ENCODE peak calls at places on chromosomes 5 and 9, in five cellular contexts. F is GM23248; O is stimulated activated CD8-positive, alpha-beta memory T cell treated with anti-CD3 and anti-CD28 coated beads, Interleukin-7, amount 100 ng/mL, for 48 hours; E is NCI-H1436; D is activated effector memory CD4-positive, alpha-beta T cell treated with Interleukin-2 at 50 U/mL for 16 hours. B is an unnamed sample.

GRCh38 chr5:146368137-146368536 is 29.5 kb downstream of the POU4F3 start:
- DNase-seq in F (peak), O (no peak), E (no peak), D (no peak), B (no peak)

GRCh38 chr5:9596256-9596655 is 33.9 kb downstream of the TAS2R1 start:
- DNase-seq in F (peak), O (no peak), E (no peak), D (no peak), B (no peak)

GRCh38 chr5:43105369-43106289 is 15.1 kb upstream of the ZNF131 start:
- DNase-seq in F (peak), O (peak), E (peak), D (peak), B (peak)

GRCh38 chr5:126044111-126044668 is 379.0 kb upstream of the GRAMD2B start:
- DNase-seq in F (peak), O (no peak), E (peak), D (no peak), B (no peak)

GRCh38 chr9:106177216-106177615 is 482.9 kb downstream of the TMEM38B start:
- DNase-seq in F (no peak), O (no peak), E (no peak), D (no peak), B (no peak)

GRCh38 chr5:44949687-44950086 is 140.9 kb downstream of the MRPS30 start:
- DNase-seq in F (no peak), O (no peak), E (no peak), D (no peak), B (no peak)

GRCh38 chr5:128637031-128637430 is 99.0 kb upstream of the FBN2 start:
- DNase-seq in F (peak), O (no peak), E (no peak), D (no peak), B (no peak)

GRCh38 chr9:94908041-94908563 is 181.6 kb downstream of the AOPEP start:
- DNase-seq in F (no peak), O (no peak), E (no peak), D (no peak), B (no peak)

GRCh38 chr5:172389578-172390112 is 64.7 kb downstream of the SH3PXD2B start:
- DNase-seq in F (no peak), O (no peak), E (no peak), D (no peak), B (no peak)

GRCh38 chr9:105257767-105258166 is 13.3 kb downstream of the SLC44A1 start:
- DNase-seq in F (no peak), O (no peak), E (no peak), D (no peak), B (no peak)

GRCh38 chr5:91849069-91849468 is 466.0 kb upstream of the ARRDC3 start:
- DNase-seq in F (no peak), O (no peak), E (no peak), D (no peak), B (no peak)

GRCh38 chr9:69809304-69809863 is 11.2 kb upstream of the CFAP95 start:
- DNase-seq in F (peak), O (no peak), E (no peak), D (no peak), B (no peak)

B was measured in CD14-positive monocyte.